ENCODE peak calls at places on chromosomes 16 and 17, in nine cellular contexts. C is CD4-positive, CD25-positive, alpha-beta regulatory T cell; K is T-helper 17 cell; T is lower lobe of right lung; A is left cardiac atrium; P is left ventricle myocardium superior; X is heart right ventricle; L is right cardiac atrium; R is pancreas. U is an unnamed sample.

GRCh38 chr16:67454852-67455251 is 23.9 kb downstream of the HSD11B2 start:
- ATAC-seq in C (no peak), K (no peak), T (no peak), A (no peak), P (no peak), X (no peak), L (no peak), R (no peak), U (no peak)

GRCh38 chr16:26856271-26856670 is 210.5 kb upstream of the C16orf82 start:
- ATAC-seq in C (no peak), K (no peak), T (no peak), A (no peak), P (no peak), X (no peak), L (no peak), R (no peak), U (no peak)

GRCh38 chr17:41717408-41718286 is 5.5 kb downstream of the GAST start:
- ATAC-seq in C (peak), K (peak), T (peak), A (no peak), P (no peak), X (no peak), L (peak), R (no peak), U (peak)

GRCh38 chr16:85862476-85863383 is 36.2 kb upstream of the IRF8 start:
- ATAC-seq in C (no peak), K (no peak), T (no peak), A (no peak), P (no peak), X (no peak), L (no peak), R (no peak), U (no peak)

GRCh38 chr16:53781023-53781605 is 77.2 kb downstream of the FTO start:
- ATAC-seq in C (no peak), K (no peak), T (peak), A (no peak), P (no peak), X (no peak), L (no peak), R (peak), U (peak)

GRCh38 chr17:4182043-4182442 is 39.0 kb downstream of the CYB5D2 start:
- ATAC-seq in C (no peak), K (no peak), T (no peak), A (no peak), P (no peak), X (no peak), L (no peak), R (no peak), U (no peak)

GRCh38 chr17:32822996-32823395 is 53.9 kb downstream of the MYO1D start:
- ATAC-seq in C (no peak), K (no peak), T (peak), A (peak), P (peak), X (peak), L (peak), R (peak), U (peak)

GRCh38 chr17:76544123-76544915 is 4.5 kb downstream of the PRCD start:
- ATAC-seq in C (no peak), K (no peak), T (no peak), A (peak), P (peak), X (peak), L (peak), R (no peak), U (no peak)

GRCh38 chr17:77117415-77117814 is 23.4 kb upstream of the SEC14L1 start:
- ATAC-seq in C (no peak), K (no peak), T (no peak), A (no peak), P (no peak), X (no peak), L (peak), R (no peak), U (no peak)